ENCODE peak calls at places on chromosomes 16 and 17, in six cellular contexts. A is T-cell; I is smooth muscle cell of the brain vasculature; L is fibroblast of mammary gland; V is NCI-H748 treated with DMSO at 0.1 percent for 48 hours; X is stimulated activated CD8-positive, alpha-beta memory T cell treated with anti-CD3 and anti-CD28 coated beads, Interleukin-4, amount 100 ng/mL, for 48 hours. D is an unnamed sample.

GRCh38 chr17:77318491-77319210 is 177.9 kb downstream of the SEC14L1 start:
- DNase-seq in A (no peak), I (no peak), L (peak), V (no peak), X (no peak), D (peak)

GRCh38 chr16:78647019-78647418 is 547.6 kb downstream of the WWOX start:
- DNase-seq in A (no peak), I (no peak), L (peak), V (no peak), X (no peak), D (no peak)

GRCh38 chr16:10927497-10928112 is 14.7 kb downstream of the DEXI start:
- DNase-seq in A (no peak), I (no peak), L (no peak), V (no peak), X (no peak), D (no peak)

GRCh38 chr17:68334393-68334792 is 43.1 kb downstream of the ARSG start:
- DNase-seq in A (no peak), I (no peak), L (no peak), V (no peak), X (no peak), D (no peak)

GRCh38 chr16:58360041-58360634 is 32.1 kb upstream of the GINS3 start:
- DNase-seq in A (no peak), I (no peak), L (no peak), V (no peak), X (no peak), D (no peak)

GRCh38 chr16:56357291-56357764 is 68.0 kb downstream of the AMFR start:
- DNase-seq in A (peak), I (no peak), L (peak), V (no peak), X (no peak), D (peak)

GRCh38 chr17:21382560-21383495 is 6.7 kb downstream of the KCNJ12 start:
- DNase-seq in A (no peak), I (no peak), L (no peak), V (no peak), X (no peak), D (no peak)

GRCh38 chr17:17179371-17179827 is 26.7 kb downstream of the PLD6 start:
- DNase-seq in A (peak), I (no peak), L (no peak), V (no peak), X (peak), D (no peak)

GRCh38 chr17:35743911-35744328 is 9.1 kb downstream of the GAS2L2 start:
- DNase-seq in A (no peak), I (peak), L (peak), V (no peak), X (peak), D (peak)

GRCh38 chr17:14330492-14330920 is 29.6 kb downstream of the HS3ST3B1 start:
- DNase-seq in A (no peak), I (no peak), L (peak), V (no peak), X (no peak), D (peak)

GRCh38 chr16:23934610-23935009 is 98.8 kb downstream of the PRKCB start:
- DNase-seq in A (no peak), I (no peak), L (no peak), V (no peak), X (no peak), D (no peak)

GRCh38 chr16:85027968-85028637 is 508 bp downstream of the KIAA0513 start:
- DNase-seq in A (peak), I (no peak), L (no peak), V (no peak), X (peak), D (no peak)

GRCh38 chr17:49993423-49994037 is 1.5 kb downstream of the DLX3 start:
- DNase-seq in A (no peak), I (no peak), L (no peak), V (peak), X (peak), D (peak)

GRCh38 chr17:82696259-82696658 is 2.2 kb downstream of the RAB40B start:
- DNase-seq in A (no peak), I (no peak), L (no peak), V (no peak), X (no peak), D (no peak)

GRCh38 chr16:49596699-49597291 is 223.2 kb downstream of the C16orf78 start:
- DNase-seq in A (no peak), I (no peak), L (no peak), V (no peak), X (no peak), D (no peak)

GRCh38 chr17:410674-411401 is 58.2 kb upstream of the RPH3AL start:
- DNase-seq in A (peak), I (no peak), L (peak), V (no peak), X (peak), D (peak)

GRCh38 chr17:14135906-14136590 is 66.7 kb downstream of the COX10 start:
- DNase-seq in A (no peak), I (no peak), L (no peak), V (no peak), X (no peak), D (no peak)

GRCh38 chr16:56506941-56507340 is 12.9 kb downstream of the BBS2 start:
- DNase-seq in A (no peak), I (no peak), L (peak), V (no peak), X (no peak), D (peak)

GRCh38 chr16:64305663-64306062 is 816.2 kb downstream of the CDH11 start:
- DNase-seq in A (no peak), I (no peak), L (no peak), V (no peak), X (no peak), D (no peak)

GRCh38 chr17:17934796-17935195 is 37.4 kb downstream of the TOM1L2 start:
- DNase-seq in A (no peak), I (no peak), L (no peak), V (no peak), X (no peak), D (no peak)

GRCh38 chr16:81522141-81522701 is 77.6 kb downstream of the CMIP start:
- DNase-seq in A (no peak), I (no peak), L (no peak), V (no peak), X (no peak), D (no peak)

GRCh38 chr17:74345433-74346241 is 16.0 kb downstream of the BTBD17 start:
- DNase-seq in A (no peak), I (no peak), L (no peak), V (no peak), X (no peak), D (peak)